ENCODE peak calls at places on chromosomes 16 and 17, in six cellular contexts. D is tibial artery, V is WTC11, N is H9, K is fibroblast of the aortic adventitia, P is Calu3. B is an unnamed sample.

GRCh38 chr16:27242868-27243590 is 25.5 kb downstream of the NSMCE1 start:
- DNase-seq in D (peak), V (no peak), N (peak), K (peak), P (no peak), B (peak)

GRCh38 chr17:64230551-64231408 is 32.3 kb downstream of the TEX2 start:
- DNase-seq in D (no peak), V (no peak), N (no peak), K (peak), P (no peak), B (peak)

GRCh38 chr17:76000755-76001521 is at the start of gene CDK3:
- DNase-seq in D (no peak), V (no peak), N (no peak), K (no peak), P (no peak), B (no peak)

GRCh38 chr16:67943619-67944503 is at the start of gene LCAT:
- DNase-seq in D (peak), V (no peak), N (no peak), K (peak), P (no peak), B (peak)

GRCh38 chr17:44095647-44096496 is 25.3 kb downstream of the G6PC3 start:
- DNase-seq in D (peak), V (peak), N (peak), K (peak), P (peak), B (peak)

GRCh38 chr17:5667871-5668270 is 83.6 kb upstream of the NLRP1 start:
- DNase-seq in D (no peak), V (peak), N (peak), K (no peak), P (no peak), B (no peak)

GRCh38 chr17:34723875-34724274 is 144.5 kb downstream of the TMEM132E start:
- DNase-seq in D (no peak), V (no peak), N (peak), K (no peak), P (no peak), B (no peak)

GRCh38 chr16:14337303-14338191 is 266.4 kb downstream of the MRTFB start:
- DNase-seq in D (no peak), V (no peak), N (no peak), K (peak), P (no peak), B (peak)

GRCh38 chr17:20224379-20224778 is 215.2 kb downstream of the SPECC1 start:
- DNase-seq in D (no peak), V (no peak), N (no peak), K (no peak), P (no peak), B (no peak)

GRCh38 chr16:65524997-65525396 is 403.1 kb upstream of the CDH11 start:
- DNase-seq in D (no peak), V (no peak), N (no peak), K (peak), P (no peak), B (peak)

GRCh38 chr17:19720631-19721426 is 4.4 kb upstream of the SLC47A2 start:
- DNase-seq in D (no peak), V (no peak), N (no peak), K (no peak), P (no peak), B (no peak)

GRCh38 chr16:23950898-23951297 is 115.1 kb downstream of the PRKCB start:
- DNase-seq in D (no peak), V (no peak), N (no peak), K (no peak), P (no peak), B (no peak)

GRCh38 chr17:39110435-39111136 is 40.9 kb downstream of the PLXDC1 start:
- DNase-seq in D (no peak), V (no peak), N (peak), K (no peak), P (peak), B (no peak)

GRCh38 chr17:40364121-40364861 is at the start of gene GJD3:
- DNase-seq in D (no peak), V (peak), N (peak), K (no peak), P (no peak), B (no peak)

GRCh38 chr16:79317026-79317425 is 283.5 kb downstream of the MAF start:
- DNase-seq in D (no peak), V (no peak), N (no peak), K (no peak), P (no peak), B (no peak)

GRCh38 chr17:29007456-29008455 is 1.9 kb upstream of the SEZ6 start:
- DNase-seq in D (no peak), V (no peak), N (no peak), K (peak), P (no peak), B (no peak)

GRCh38 chr17:410674-411401 is 58.2 kb upstream of the RPH3AL start:
- DNase-seq in D (no peak), V (no peak), N (peak), K (peak), P (peak), B (peak)

GRCh38 chr16:30472328-30472942 is at the start of gene ITGAL:
- DNase-seq in D (peak), V (no peak), N (no peak), K (no peak), P (no peak), B (no peak)

GRCh38 chr17:1031711-1032110 is 34.8 kb downstream of the TIMM22 start:
- DNase-seq in D (no peak), V (peak), N (peak), K (peak), P (no peak), B (peak)

GRCh38 chr17:34623856-34624766 is 44.7 kb downstream of the TMEM132E start:
- DNase-seq in D (no peak), V (no peak), N (no peak), K (no peak), P (no peak), B (no peak)

GRCh38 chr17:41396340-41396739 is 1.1 kb downstream of the KRT31 start:
- DNase-seq in D (no peak), V (no peak), N (no peak), K (no peak), P (no peak), B (no peak)

GRCh38 chr17:17028059-17028877 is 14.0 kb upstream of the MPRIP start:
- DNase-seq in D (no peak), V (peak), N (peak), K (peak), P (peak), B (peak)

GRCh38 chr17:78933959-78934568 is 8.9 kb upstream of the TIMP2 start:
- DNase-seq in D (peak), V (peak), N (peak), K (peak), P (peak), B (peak)

GRCh38 chr17:38851434-38851833 is 2.1 kb downstream of the RPL23 start:
- DNase-seq in D (no peak), V (no peak), N (no peak), K (no peak), P (no peak), B (no peak)

GRCh38 chr17:58630883-58631522 is 60.8 kb downstream of the TEX14 start:
- DNase-seq in D (peak), V (peak), N (peak), K (no peak), P (peak), B (no peak)

GRCh38 chr16:68728558-68728957 is 8.5 kb upstream of the CDH1 start:
- DNase-seq in D (no peak), V (no peak), N (no peak), K (no peak), P (no peak), B (no peak)

GRCh38 chr16:77993111-77993571 is 29.2 kb upstream of the CLEC3A start:
- DNase-seq in D (no peak), V (no peak), N (peak), K (peak), P (no peak), B (peak)

GRCh38 chr16:85524630-85525463 is 88.3 kb upstream of the GSE1 start:
- DNase-seq in D (peak), V (no peak), N (no peak), K (peak), P (peak), B (peak)

GRCh38 chr16:10517868-10518267 is 62.5 kb downstream of the EMP2 start:
- DNase-seq in D (no peak), V (no peak), N (peak), K (no peak), P (no peak), B (no peak)

GRCh38 chr16:89010210-89010925 is 33.4 kb upstream of the CBFA2T3 start:
- DNase-seq in D (peak), V (no peak), N (no peak), K (no peak), P (no peak), B (no peak)

GRCh38 chr16:48184681-48185080 is 28.9 kb upstream of the ABCC12 start:
- DNase-seq in D (no peak), V (no peak), N (no peak), K (no peak), P (no peak), B (no peak)

GRCh38 chr17:77865716-77866115 is 92.8 kb upstream of the TNRC6C start:
- DNase-seq in D (no peak), V (no peak), N (no peak), K (no peak), P (no peak), B (no peak)

GRCh38 chr17:30854146-30854545 is 22.4 kb downstream of the ATAD5 start:
- DNase-seq in D (no peak), V (no peak), N (no peak), K (no peak), P (no peak), B (no peak)

GRCh38 chr16:19008245-19008644 is 24.5 kb downstream of the TMC7 start:
- DNase-seq in D (no peak), V (peak), N (no peak), K (peak), P (no peak), B (peak)

DNA sequence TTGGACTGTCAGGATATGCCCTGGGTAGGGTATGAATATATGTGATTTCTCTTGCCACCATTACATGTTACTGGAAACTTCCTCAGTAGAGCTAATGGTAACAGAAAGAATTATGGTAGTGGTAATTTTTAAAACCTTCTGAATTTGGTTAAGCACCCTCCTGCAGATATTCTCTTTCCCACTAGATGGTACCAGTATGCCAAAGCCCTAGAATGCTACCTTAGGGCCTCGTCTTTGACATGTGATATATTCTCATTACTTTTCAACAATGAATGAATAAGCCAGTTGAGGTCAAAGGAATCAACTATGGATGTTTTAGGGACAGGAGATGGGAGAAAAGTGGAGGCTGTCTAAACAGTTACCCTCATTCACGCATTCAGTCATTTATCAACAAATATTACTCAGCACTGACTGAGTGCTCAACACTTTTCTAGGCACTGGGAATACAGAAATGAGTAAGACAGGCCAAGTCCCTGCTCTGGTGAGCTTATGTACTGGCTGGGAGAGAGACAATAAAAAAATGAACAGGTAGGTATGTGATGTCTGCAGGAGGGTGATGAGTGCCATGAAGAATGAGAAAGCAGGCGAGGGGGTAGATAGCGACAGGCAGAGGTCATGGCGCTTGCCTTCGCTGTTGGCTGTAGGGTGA is 14.7 kb downstream of the CDH13 start:
- DNase-seq in D (no peak), V (no peak), N (no peak), K (peak), P (no peak), B (peak)
- TF ChIP-seq CTCF in D (peak), V (no peak), N (peak), K (peak), P (no peak), B (peak)

GRCh38 chr17:49074851-49075540 is 57.6 kb upstream of the B4GALNT2 start:
- DNase-seq in D (no peak), V (no peak), N (no peak), K (peak), P (no peak), B (peak)

GRCh38 chr17:49071106-49071505 is 61.5 kb upstream of the B4GALNT2 start:
- DNase-seq in D (no peak), V (no peak), N (no peak), K (peak), P (no peak), B (peak)

GRCh38 chr17:49078248-49078647 is 54.3 kb upstream of the B4GALNT2 start:
- DNase-seq in D (no peak), V (no peak), N (no peak), K (no peak), P (no peak), B (no peak)

GRCh38 chr17:49079840-49080663 is 52.5 kb upstream of the B4GALNT2 start:
- DNase-seq in D (no peak), V (no peak), N (no peak), K (no peak), P (no peak), B (no peak)

GRCh38 chr17:49076575-49077384 is 55.8 kb upstream of the B4GALNT2 start:
- DNase-seq in D (no peak), V (no peak), N (no peak), K (peak), P (no peak), B (peak)
- TF ChIP-seq CTCF in D (no peak), V (no peak), N (no peak), K (no peak), P (no peak), B (no peak)

GRCh38 chr17:74780443-74781238 is 4.5 kb upstream of the NAT9 start:
- DNase-seq in D (no peak), V (peak), N (peak), K (no peak), P (peak), B (no peak)
- TF ChIP-seq CTCF in D (no peak), V (no peak), N (peak), K (peak), P (no peak), B (peak)

GRCh38 chr17:36837616-36838272 is 99.5 kb upstream of the LHX1 start:
- DNase-seq in D (no peak), V (peak), N (peak), K (no peak), P (no peak), B (no peak)
- TF ChIP-seq CTCF in D (no peak), V (no peak), N (peak), K (no peak), P (no peak), B (no peak)

GRCh38 chr16:75112281-75113045 is 4.1 kb downstream of the LDHD start:
- DNase-seq in D (no peak), V (no peak), N (no peak), K (no peak), P (no peak), B (no peak)

GRCh38 chr16:75109732-75110243 is 6.8 kb downstream of the LDHD start:
- DNase-seq in D (no peak), V (no peak), N (peak), K (no peak), P (peak), B (no peak)

GRCh38 chr16:75111514-75112280 is 4.9 kb downstream of the LDHD start:
- DNase-seq in D (no peak), V (no peak), N (peak), K (no peak), P (no peak), B (no peak)

GRCh38 chr16:75108792-75109731 is 7.5 kb downstream of the LDHD start:
- DNase-seq in D (peak), V (no peak), N (peak), K (peak), P (peak), B (peak)

GRCh38 chr16:75110637-75111513 is 5.7 kb downstream of the LDHD start:
- DNase-seq in D (peak), V (peak), N (peak), K (peak), P (peak), B (peak)
- TF ChIP-seq CTCF in D (peak), V (peak), N (peak), K (peak), P (peak), B (peak)

DNA sequence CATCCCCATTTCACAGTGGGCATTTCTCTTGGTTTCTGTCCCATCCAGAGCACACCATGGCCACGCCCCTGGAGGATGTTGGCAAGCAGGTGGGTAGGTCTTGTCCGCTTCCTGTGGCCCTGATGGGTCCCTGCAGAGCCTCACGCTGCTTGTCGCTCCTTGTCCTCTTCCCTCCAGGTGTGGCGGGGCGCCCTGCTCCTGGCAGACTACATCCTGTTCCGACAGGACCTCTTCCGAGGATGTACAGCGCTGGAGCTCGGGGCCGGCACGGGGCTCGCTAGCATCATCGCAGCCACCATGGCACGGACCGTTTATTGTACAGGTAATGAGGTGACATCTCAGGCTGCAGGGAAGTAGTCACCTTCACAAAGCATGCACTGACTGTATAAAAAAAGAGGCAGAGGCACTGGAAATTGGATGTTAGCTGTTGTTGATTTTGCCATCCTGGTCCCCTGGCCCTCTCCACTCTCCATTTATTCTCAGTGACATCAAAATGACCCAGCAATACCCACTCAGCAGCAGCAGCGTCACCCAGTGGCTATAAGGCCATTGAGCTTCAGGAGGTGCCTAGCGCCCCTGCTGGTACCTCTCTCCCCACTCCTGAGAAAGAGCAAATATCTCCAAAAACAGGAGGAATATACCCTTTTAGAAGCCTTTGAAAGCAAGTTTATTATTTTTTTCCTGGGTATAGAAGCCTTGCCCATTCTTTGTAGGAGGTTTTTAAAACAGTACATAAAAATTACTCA is 13.7 kb downstream of the METTL22 start:
- DNase-seq in D (no peak), V (peak), N (peak), K (peak), P (peak), B (no peak)
- TF ChIP-seq CTCF in D (no peak), V (peak), N (peak), K (peak), P (peak), B (peak)

GRCh38 chr17:7823581-7824001 is 10.4 kb upstream of the KDM6B start:
- DNase-seq in D (no peak), V (no peak), N (peak), K (no peak), P (no peak), B (no peak)

GRCh38 chr17:7822126-7822525 is 11.9 kb upstream of the KDM6B start:
- DNase-seq in D (no peak), V (no peak), N (peak), K (no peak), P (no peak), B (no peak)

GRCh38 chr17:7824021-7824924 is 9.7 kb upstream of the KDM6B start:
- DNase-seq in D (no peak), V (no peak), N (no peak), K (no peak), P (no peak), B (no peak)

GRCh38 chr17:7820231-7820630 is 13.8 kb upstream of the KDM6B start:
- DNase-seq in D (no peak), V (no peak), N (no peak), K (no peak), P (no peak), B (no peak)

DNA sequence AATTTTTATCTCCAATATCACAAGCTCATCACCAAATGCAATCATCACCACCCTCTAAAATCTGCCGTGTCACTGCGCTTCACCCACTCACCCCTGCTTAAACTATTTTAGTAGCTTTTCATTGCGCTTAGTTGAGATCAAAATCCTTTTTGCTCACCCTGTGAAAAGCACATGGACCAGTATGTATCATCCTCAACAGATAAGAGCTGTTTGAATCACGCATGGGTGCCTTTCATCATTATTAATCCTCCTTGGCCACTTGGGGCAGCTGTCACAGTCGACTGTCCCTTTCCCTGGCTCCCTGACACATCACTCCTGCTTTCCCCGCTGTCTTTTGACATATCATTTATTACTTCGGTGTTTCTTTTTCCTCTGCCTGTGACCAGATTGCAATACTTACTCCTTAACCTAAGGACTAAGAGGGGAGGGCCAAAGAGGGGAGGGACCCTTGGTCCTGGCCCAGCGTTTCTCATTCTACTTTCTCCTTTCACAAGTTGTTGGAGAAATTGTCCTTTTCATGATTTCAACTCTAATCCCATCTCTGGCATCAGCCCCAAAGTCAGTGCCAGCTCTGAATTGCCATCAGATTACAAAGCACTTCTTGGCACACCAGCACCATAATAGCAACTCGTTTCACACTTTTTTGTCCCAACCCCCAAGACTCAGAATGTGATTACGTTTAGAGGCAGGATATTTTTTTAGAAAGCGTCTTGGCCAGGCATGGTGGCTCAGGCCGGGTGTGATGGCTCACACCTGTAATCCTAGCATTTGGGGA is 8.6 kb upstream of the KDM6B start:
- DNase-seq in D (no peak), V (no peak), N (peak), K (peak), P (no peak), B (no peak)
- TF ChIP-seq CTCF in D (no peak), V (no peak), N (peak), K (peak), P (no peak), B (peak)